ENCODE peak calls at places on chromosomes 7 and 10, in four cellular contexts. R, P, G and M are unnamed samples.

GRCh38 chr7:43568529-43568928 is 14.4 kb upstream of the STK17A start:
- DNase-seq in P (peak; percentile 23), R (no peak), G (no peak), M (no peak)

GRCh38 chr7:126778101-126778500 is 474.6 kb downstream of the GRM8 start:
- DNase-seq in G (peak; percentile 46), R (no peak), P (peak; percentile 97), M (no peak)

GRCh38 chr10:90959826-90960225 is 38.9 kb upstream of the ANKRD1 start:
- DNase-seq in G (no peak), R (no peak), P (no peak), M (no peak)

GRCh38 chr7:7178906-7179305 is 3.4 kb upstream of the C1GALT1 start:
- DNase-seq in R (no peak), P (no peak), G (no peak), M (no peak)

GRCh38 chr10:74994714-74995308 is 116.6 kb upstream of the SAMD8 start:
- DNase-seq in P (peak; percentile 25), R (no peak), G (no peak), M (no peak)

GRCh38 chr10:113543455-113543955 is 9.3 kb upstream of the HABP2 start:
- DNase-seq in G (no peak), R (no peak), P (no peak), M (no peak)

GRCh38 chr7:112331495-112331894 is 118.8 kb upstream of the IFRD1 start:
- DNase-seq in P (no peak), G (no peak), R (no peak), M (no peak)

GRCh38 chr7:105975770-105976428 is 12.8 kb downstream of the CDHR3 start:
- DNase-seq in G (no peak), P (no peak), R (no peak), M (no peak)

GRCh38 chr10:12097791-12098190 is 29.0 kb downstream of the DHTKD1 start:
- DNase-seq in G (no peak), P (peak; percentile 73), R (peak; percentile 20), M (no peak)